ENCODE peak calls at places on chromosomes 4 and X, in nine cellular contexts. One of them, this sample, is unnamed.

GRCh38 chr4:169492436-169493163 is 119.8 kb downstream of the NEK1 start:
- DNase-seq in activated CD4-positive, alpha-beta T cell treated with anti-CD3 and anti-CD28 coated beads, Interleukin-2, amount 50 U/mL, for 48 hours: peak
- DNase-seq in activated naive CD4-positive, alpha-beta T cell treated with anti-CD3 and anti-CD28 coated beads for 36 hours: peak
- DNase-seq in ascending aorta: no peak
- DNase-seq in fibroblast of the conjunctiva: peak
- DNase-seq in foreskin fibroblast: peak
- DNase-seq in COLO829: peak
- DNase-seq in psoas muscle: peak
- DNase-seq in stimulated activated CD4-positive, alpha-beta T cell treated with anti-CD3 and anti-CD28 coated beads, Interleukin-12 subunit alpha, Interleukin-12 subunit beta, amount 100 ng/mL, for 24 hours: no peak
- DNase-seq in this sample: peak

GRCh38 chr4:175770555-175770954 is 41.5 kb downstream of the GPM6A start:
- DNase-seq in activated CD4-positive, alpha-beta T cell treated with anti-CD3 and anti-CD28 coated beads, Interleukin-2, amount 50 U/mL, for 48 hours: no peak
- DNase-seq in activated naive CD4-positive, alpha-beta T cell treated with anti-CD3 and anti-CD28 coated beads for 36 hours: no peak
- DNase-seq in ascending aorta: no peak
- DNase-seq in fibroblast of the conjunctiva: no peak
- DNase-seq in foreskin fibroblast: no peak
- DNase-seq in COLO829: no peak
- DNase-seq in psoas muscle: no peak
- DNase-seq in stimulated activated CD4-positive, alpha-beta T cell treated with anti-CD3 and anti-CD28 coated beads, Interleukin-12 subunit alpha, Interleukin-12 subunit beta, amount 100 ng/mL, for 24 hours: no peak
- DNase-seq in this sample: no peak

GRCh38 chrX:74423289-74423985 is 2.1 kb downstream of the SLC16A2 start:
- DNase-seq in activated CD4-positive, alpha-beta T cell treated with anti-CD3 and anti-CD28 coated beads, Interleukin-2, amount 50 U/mL, for 48 hours: no peak
- DNase-seq in activated naive CD4-positive, alpha-beta T cell treated with anti-CD3 and anti-CD28 coated beads for 36 hours: no peak
- DNase-seq in ascending aorta: no peak
- DNase-seq in fibroblast of the conjunctiva: no peak
- DNase-seq in foreskin fibroblast: no peak
- DNase-seq in COLO829: no peak
- DNase-seq in psoas muscle: no peak
- DNase-seq in stimulated activated CD4-positive, alpha-beta T cell treated with anti-CD3 and anti-CD28 coated beads, Interleukin-12 subunit alpha, Interleukin-12 subunit beta, amount 100 ng/mL, for 24 hours: no peak
- DNase-seq in this sample: no peak

GRCh38 chrX:35919536-35920309 is at the start of gene CFAP47:
- DNase-seq in activated CD4-positive, alpha-beta T cell treated with anti-CD3 and anti-CD28 coated beads, Interleukin-2, amount 50 U/mL, for 48 hours: no peak
- DNase-seq in activated naive CD4-positive, alpha-beta T cell treated with anti-CD3 and anti-CD28 coated beads for 36 hours: no peak
- DNase-seq in ascending aorta: no peak
- DNase-seq in fibroblast of the conjunctiva: no peak
- DNase-seq in foreskin fibroblast: no peak
- DNase-seq in COLO829: peak
- DNase-seq in psoas muscle: no peak
- DNase-seq in stimulated activated CD4-positive, alpha-beta T cell treated with anti-CD3 and anti-CD28 coated beads, Interleukin-12 subunit alpha, Interleukin-12 subunit beta, amount 100 ng/mL, for 24 hours: no peak
- DNase-seq in this sample: no peak

GRCh38 chrX:69028006-69028760 is 137.1 kb downstream of the PJA1 start:
- DNase-seq in activated CD4-positive, alpha-beta T cell treated with anti-CD3 and anti-CD28 coated beads, Interleukin-2, amount 50 U/mL, for 48 hours: no peak
- DNase-seq in activated naive CD4-positive, alpha-beta T cell treated with anti-CD3 and anti-CD28 coated beads for 36 hours: peak
- DNase-seq in ascending aorta: no peak
- DNase-seq in fibroblast of the conjunctiva: no peak
- DNase-seq in foreskin fibroblast: no peak
- DNase-seq in COLO829: no peak
- DNase-seq in psoas muscle: no peak
- DNase-seq in stimulated activated CD4-positive, alpha-beta T cell treated with anti-CD3 and anti-CD28 coated beads, Interleukin-12 subunit alpha, Interleukin-12 subunit beta, amount 100 ng/mL, for 24 hours: no peak
- DNase-seq in this sample: no peak

GRCh38 chrX:111914398-111915092 is 38.6 kb downstream of the TRPC5OS start:
- DNase-seq in activated CD4-positive, alpha-beta T cell treated with anti-CD3 and anti-CD28 coated beads, Interleukin-2, amount 50 U/mL, for 48 hours: no peak
- DNase-seq in activated naive CD4-positive, alpha-beta T cell treated with anti-CD3 and anti-CD28 coated beads for 36 hours: no peak
- DNase-seq in ascending aorta: no peak
- DNase-seq in fibroblast of the conjunctiva: no peak
- DNase-seq in foreskin fibroblast: no peak
- DNase-seq in COLO829: no peak
- DNase-seq in psoas muscle: no peak
- DNase-seq in stimulated activated CD4-positive, alpha-beta T cell treated with anti-CD3 and anti-CD28 coated beads, Interleukin-12 subunit alpha, Interleukin-12 subunit beta, amount 100 ng/mL, for 24 hours: no peak
- DNase-seq in this sample: no peak

GRCh38 chrX:154351183-154352011 is 23.0 kb downstream of the FLNA start:
- DNase-seq in activated CD4-positive, alpha-beta T cell treated with anti-CD3 and anti-CD28 coated beads, Interleukin-2, amount 50 U/mL, for 48 hours: no peak
- DNase-seq in activated naive CD4-positive, alpha-beta T cell treated with anti-CD3 and anti-CD28 coated beads for 36 hours: no peak
- DNase-seq in ascending aorta: no peak
- DNase-seq in fibroblast of the conjunctiva: no peak
- DNase-seq in foreskin fibroblast: no peak
- DNase-seq in COLO829: no peak
- DNase-seq in psoas muscle: no peak
- DNase-seq in stimulated activated CD4-positive, alpha-beta T cell treated with anti-CD3 and anti-CD28 coated beads, Interleukin-12 subunit alpha, Interleukin-12 subunit beta, amount 100 ng/mL, for 24 hours: no peak
- DNase-seq in this sample: peak

GRCh38 chr4:166169111-166169510 is 296.1 kb downstream of the TLL1 start:
- DNase-seq in activated CD4-positive, alpha-beta T cell treated with anti-CD3 and anti-CD28 coated beads, Interleukin-2, amount 50 U/mL, for 48 hours: no peak
- DNase-seq in activated naive CD4-positive, alpha-beta T cell treated with anti-CD3 and anti-CD28 coated beads for 36 hours: peak
- DNase-seq in ascending aorta: no peak
- DNase-seq in fibroblast of the conjunctiva: no peak
- DNase-seq in foreskin fibroblast: no peak
- DNase-seq in COLO829: peak
- DNase-seq in psoas muscle: no peak
- DNase-seq in stimulated activated CD4-positive, alpha-beta T cell treated with anti-CD3 and anti-CD28 coated beads, Interleukin-12 subunit alpha, Interleukin-12 subunit beta, amount 100 ng/mL, for 24 hours: no peak
- DNase-seq in this sample: no peak